ENCODE peak calls at places on chromosomes 11 and 22, in four cellular contexts. N is K562, T is HepG2, U is GM12878. S is an unnamed sample.

GRCh38 chr11:133007020-133007584 is 525.2 kb downstream of the OPCML start:
- DNase-seq in N (no peak), T (no peak), U (no peak), S (no peak)

GRCh38 chr22:45615364-45615763 is 56.3 kb upstream of the ATXN10 start:
- DNase-seq in N (no peak), T (no peak), U (no peak), S (no peak)

GRCh38 chr22:27746918-27747317 is 54.6 kb downstream of the MN1 start:
- DNase-seq in N (no peak), T (no peak), U (no peak), S (no peak)

GRCh38 chr11:17347676-17348075 is 3.9 kb upstream of the NCR3LG1 start:
- DNase-seq in N (no peak), T (no peak), U (no peak), S (no peak)

GRCh38 chr11:107561688-107562087 is 3.8 kb downstream of the ALKBH8 start:
- DNase-seq in N (no peak), T (no peak), U (no peak), S (no peak)

GRCh38 chr11:58575377-58576020 is at the start of gene LPXN:
- DNase-seq in N (no peak), T (no peak), U (no peak), S (no peak)

GRCh38 chr11:45382133-45382878 is 96.2 kb upstream of the SYT13 start:
- DNase-seq in N (no peak), T (no peak), U (no peak), S (no peak)

GRCh38 chr11:17578296-17578695 is 31.2 kb downstream of the OTOG start:
- DNase-seq in N (no peak), T (no peak), U (no peak), S (no peak)

GRCh38 chr11:17992916-17993315 is 19.9 kb downstream of the SERGEF start:
- DNase-seq in N (no peak), T (no peak), U (no peak), S (no peak)

GRCh38 chr22:42961815-42962214 is 53.1 kb downstream of the PACSIN2 start:
- DNase-seq in N (no peak), T (no peak), U (no peak), S (no peak)

GRCh38 chr11:10934293-10934850 is 76.5 kb upstream of the ZBED5 start:
- DNase-seq in N (peak; percentile 52), T (no peak), U (no peak), S (no peak)

GRCh38 chr22:46349681-46350080 is 14.2 kb downstream of the TRMU start:
- DNase-seq in N (no peak), T (no peak), U (no peak), S (no peak)

GRCh38 chr11:2390871-2391662 is 9.5 kb upstream of the TSSC4 start:
- DNase-seq in N (peak; percentile 66), T (no peak), U (no peak), S (no peak)

GRCh38 chr11:15826826-15827225 is 529.5 kb downstream of the SOX6 start:
- DNase-seq in N (peak; percentile 67), T (no peak), U (no peak), S (peak; percentile 77)

GRCh38 chr11:72792437-72793021 is 1.3 kb downstream of the STARD10 start:
- DNase-seq in N (no peak), T (no peak), U (no peak), S (no peak)

GRCh38 chr11:82960000-82960778 is 58.7 kb downstream of the DDIAS start:
- DNase-seq in N (no peak), T (no peak), U (peak; percentile 65), S (no peak)

GRCh38 chr22:19233189-19233661 is 54.7 kb upstream of the SLC25A1 start:
- DNase-seq in N (no peak), T (no peak), U (no peak), S (no peak)

GRCh38 chr22:43007519-43008102 is 7.3 kb downstream of the PACSIN2 start:
- DNase-seq in N (peak; percentile 57), T (peak; percentile 65), U (no peak), S (no peak)

GRCh38 chr22:36816338-36816634 is 549 bp downstream of the PVALB start:
- DNase-seq in N (no peak), T (no peak), U (no peak), S (no peak)

GRCh38 chr11:19742595-19743292 is 30.1 kb downstream of the NAV2 start:
- DNase-seq in N (peak; percentile 50), T (peak; percentile 52), U (no peak), S (peak; percentile 71)

GRCh38 chr22:17243524-17243923 is 24.3 kb upstream of the ADA2 start:
- DNase-seq in N (no peak), T (no peak), U (peak; percentile 84), S (no peak)

GRCh38 chr11:123630126-123630531 is 24.3 kb downstream of the SCN3B start:
- DNase-seq in N (no peak), T (no peak), U (no peak), S (no peak)

GRCh38 chr11:3231851-3232744 is at the start of gene MRGPRE:
- DNase-seq in N (peak; percentile 98), T (no peak), U (no peak), S (no peak)

GRCh38 chr22:31748490-31748889 is 1.4 kb downstream of the PRR14L start:
- DNase-seq in N (peak; percentile 7), T (no peak), U (no peak), S (no peak)

GRCh38 chr11:132898021-132898420 is 634.3 kb downstream of the OPCML start:
- DNase-seq in N (no peak), T (no peak), U (no peak), S (no peak)

GRCh38 chr22:20979243-20979809 is 2.8 kb upstream of the LZTR1 start:
- DNase-seq in N (peak; percentile 98), T (no peak), U (no peak), S (no peak)

GRCh38 chr22:49972163-49973017 is 11.8 kb downstream of the PIM3 start:
- DNase-seq in N (peak; percentile 22), T (no peak), U (no peak), S (no peak)

GRCh38 chr11:63573881-63574855 is 11.0 kb upstream of the PLAAT2 start:
- DNase-seq in N (peak; percentile 55), T (peak; percentile 78), U (no peak), S (no peak)

GRCh38 chr11:63572026-63572688 is 9.0 kb upstream of the PLAAT2 start:
- DNase-seq in N (no peak), T (no peak), U (no peak), S (no peak)

GRCh38 chr11:63569570-63569969 is 6.4 kb upstream of the PLAAT2 start:
- DNase-seq in N (no peak), T (no peak), U (no peak), S (no peak)

GRCh38 chr11:63574856-63575602 is 11.8 kb upstream of the PLAAT2 start:
- DNase-seq in N (no peak), T (peak; percentile 76), U (no peak), S (no peak)
- TF ChIP-seq SP1 in N (no peak), T (no peak), U (no peak), S (no peak)

GRCh38 chr11:65468874-65469333 is 29.9 kb upstream of the MALAT1 start:
- DNase-seq in N (peak; percentile 69), T (peak; percentile 76), U (no peak), S (peak; percentile 52)
- TF ChIP-seq FOXM1 in N (no peak), T (no peak), U (no peak), S (no peak)

DNA sequence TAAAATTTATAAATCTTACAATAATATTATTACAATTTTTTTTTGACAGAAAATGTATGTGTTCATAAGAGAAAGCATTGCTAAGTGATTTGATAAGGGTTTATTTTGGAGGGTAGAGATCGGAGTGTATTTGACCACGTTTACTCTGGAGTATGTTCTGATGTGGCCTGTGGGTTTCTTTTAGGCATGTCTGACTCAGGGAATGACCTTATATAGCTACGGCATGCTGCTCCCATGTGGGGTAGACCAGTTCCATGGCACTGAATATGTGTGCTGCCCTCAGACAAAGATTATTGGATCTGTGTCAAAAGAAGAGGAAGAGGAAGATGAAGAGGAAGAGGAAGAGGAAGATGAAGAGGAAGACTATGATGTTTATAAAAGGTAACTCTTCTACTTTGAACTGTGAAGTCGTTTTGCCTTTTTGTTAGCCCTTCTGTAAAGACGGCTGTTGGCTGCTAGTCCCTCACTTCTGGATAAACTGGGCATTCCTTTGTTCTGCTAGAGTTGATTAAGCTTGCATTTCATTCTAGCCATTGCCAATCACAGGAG is 38.1 kb upstream of the ST14 start:
- DNase-seq in N (no peak), T (no peak), U (no peak), S (no peak)
- TF ChIP-seq SP1 in N (no peak), T (no peak), U (no peak), S (no peak)

GRCh38 chr11:63814383-63814736 is 1.1 kb downstream of the SPINDOC start:
- DNase-seq in N (no peak), T (no peak), U (no peak), S (no peak)

GRCh38 chr11:63811522-63811921 is 1.7 kb upstream of the SPINDOC start:
- DNase-seq in N (no peak), T (no peak), U (no peak), S (no peak)

GRCh38 chr11:63813035-63813562 is at the start of gene SPINDOC:
- DNase-seq in N (peak; percentile 97), T (peak; percentile 47), U (no peak), S (peak; percentile 90)

GRCh38 chr11:63816732-63817131 is 3.5 kb downstream of the SPINDOC start:
- DNase-seq in N (no peak), T (no peak), U (no peak), S (no peak)

GRCh38 chr11:63813563-63814382 is 517 bp downstream of the SPINDOC start:
- DNase-seq in N (peak; percentile 77), T (no peak), U (no peak), S (peak; percentile 40)
- TF ChIP-seq FOXM1 in N (no peak), T (no peak), U (no peak), S (no peak)

GRCh38 chr22:23156286-23156685 is 11.0 kb downstream of the RAB36 start:
- DNase-seq in N (peak; percentile 57), T (no peak), U (no peak), S (no peak)
- TF ChIP-seq SP1 in N (no peak), T (no peak), U (no peak), S (no peak)

DNA sequence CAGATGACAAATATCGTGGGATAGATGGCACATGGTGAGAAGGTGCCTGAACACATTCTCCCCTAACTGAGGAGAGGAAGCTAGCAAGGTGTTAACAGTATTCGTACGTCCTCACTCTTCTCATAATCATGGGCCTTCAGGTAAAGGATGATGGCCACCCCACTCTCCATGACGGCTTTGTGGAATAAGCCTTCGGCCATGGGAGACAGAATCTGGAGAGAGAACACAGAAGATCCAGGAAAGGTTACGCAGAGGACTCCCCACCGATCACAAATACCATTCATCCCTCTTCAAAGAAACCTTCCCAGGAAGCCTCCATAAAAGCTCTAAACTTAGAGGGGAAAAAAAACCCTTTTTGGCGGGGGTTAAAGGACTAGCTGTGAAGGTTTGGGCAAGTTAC is 189.9 kb downstream of the BCR start:
- DNase-seq in N (no peak), T (no peak), U (no peak), S (no peak)
- TF ChIP-seq FOXM1 in N (no peak), T (no peak), U (no peak), S (no peak)

GRCh38 chr11:79259800-79260199 is 181.0 kb downstream of the TENM4 start:
- DNase-seq in N (no peak), T (no peak), U (no peak), S (no peak)
- TF ChIP-seq SP1 in N (no peak), T (no peak), U (no peak), S (no peak)

S was measured in HEK293T.